ENCODE peak calls at places on chromosomes 5 and 9, in eight cellular contexts. X is lung, W is NCI-H774, G is body of pancreas, A is AG04449, Y is iris pigment epithelial cell, F is heart right ventricle, M is psoas muscle. P is an unnamed sample.

GRCh38 chr9:135507104-135508035 is 6.9 kb downstream of the MRPS2 start:
- DNase-seq in X (no peak), W (no peak), G (no peak), A (no peak), Y (no peak), F (peak; percentile 8), M (no peak), P (no peak)

GRCh38 chr9:122785269-122785668 is 3.5 kb upstream of the OR5C1 start:
- DNase-seq in X (no peak), W (no peak), G (no peak), A (no peak), Y (peak; percentile 6), F (no peak), M (no peak), P (no peak)

GRCh38 chr5:96463106-96463505 is 30.1 kb upstream of the PCSK1 start:
- DNase-seq in X (no peak), W (no peak), G (no peak), A (no peak), Y (peak; percentile 62), F (no peak), M (no peak), P (no peak)

GRCh38 chr5:113663879-113664278 is 150.4 kb downstream of the YTHDC2 start:
- DNase-seq in X (no peak), W (no peak), G (peak; percentile 48), A (no peak), Y (peak; percentile 43), F (peak; percentile 45), M (no peak), P (no peak)

GRCh38 chr9:101727621-101728524 is 10.6 kb downstream of the GRIN3A start:
- DNase-seq in X (no peak), W (peak; percentile 12), G (peak; percentile 10), A (peak; percentile 7), Y (peak; percentile 18), F (no peak), M (no peak), P (no peak)

GRCh38 chr9:22308177-22308576 is 138.4 kb upstream of the DMRTA1 start:
- DNase-seq in X (no peak), W (peak; percentile 19), G (no peak), A (no peak), Y (no peak), F (no peak), M (no peak), P (no peak)

GRCh38 chr5:14854806-14855205 is 16.8 kb downstream of the ANKH start:
- DNase-seq in X (no peak), W (no peak), G (no peak), A (no peak), Y (no peak), F (no peak), M (no peak), P (no peak)

GRCh38 chr9:5848372-5848882 is 15.5 kb upstream of the ERMP1 start:
- DNase-seq in X (no peak), W (no peak), G (no peak), A (no peak), Y (no peak), F (no peak), M (no peak), P (no peak)

GRCh38 chr5:113546711-113547159 is 33.2 kb downstream of the YTHDC2 start:
- DNase-seq in X (no peak), W (no peak), G (no peak), A (peak; percentile 31), Y (peak; percentile 80), F (no peak), M (no peak), P (no peak)

GRCh38 chr5:1318659-1319251 is 23.9 kb upstream of the TERT start:
- DNase-seq in X (no peak), W (no peak), G (no peak), A (no peak), Y (no peak), F (no peak), M (no peak), P (no peak)

GRCh38 chr9:88387733-88388202 is 476 bp upstream of the SPIN1 start:
- DNase-seq in X (peak; percentile 43), W (peak; percentile 58), G (peak; percentile 62), A (no peak), Y (peak; percentile 61), F (peak; percentile 52), M (peak; percentile 40), P (peak; percentile 72)

GRCh38 chr9:14347408-14348224 is 33.7 kb upstream of the NFIB start:
- DNase-seq in X (no peak), W (no peak), G (peak; percentile 36), A (no peak), Y (peak; percentile 31), F (peak; percentile 66), M (peak; percentile 74), P (peak; percentile 75)

GRCh38 chr9:129270205-129270604 is 92.1 kb upstream of the IER5L start:
- DNase-seq in X (no peak), W (no peak), G (no peak), A (no peak), Y (no peak), F (no peak), M (no peak), P (no peak)

GRCh38 chr9:131885144-131885609 is 145.3 kb upstream of the RAPGEF1 start:
- DNase-seq in X (peak; percentile 46), W (no peak), G (peak; percentile 7), A (no peak), Y (no peak), F (peak; percentile 27), M (no peak), P (no peak)

GRCh38 chr5:33981408-33982171 is 2.9 kb downstream of the SLC45A2 start:
- DNase-seq in X (no peak), W (no peak), G (no peak), A (no peak), Y (peak; percentile 63), F (no peak), M (no peak), P (no peak)

GRCh38 chr9:3880851-3881250 is 355.1 kb upstream of the RFX3 start:
- DNase-seq in X (no peak), W (no peak), G (no peak), A (peak; percentile 67), Y (peak; percentile 97), F (no peak), M (no peak), P (no peak)

GRCh38 chr5:62385816-62386400 is 17.8 kb downstream of the DIMT1 start:
- DNase-seq in X (no peak), W (no peak), G (no peak), A (no peak), Y (peak; percentile 20), F (no peak), M (no peak), P (no peak)

GRCh38 chr9:134187821-134188420 is 23.6 kb upstream of the RNU6ATAC start:
- DNase-seq in X (no peak), W (no peak), G (no peak), A (no peak), Y (no peak), F (no peak), M (peak; percentile 3), P (peak; percentile 62)

GRCh38 chr9:88816591-88816990 is 174.7 kb upstream of the S1PR3 start:
- DNase-seq in X (no peak), W (no peak), G (no peak), A (no peak), Y (no peak), F (no peak), M (no peak), P (no peak)

GRCh38 chr9:133635098-133635497 is 1.1 kb upstream of the DBH start:
- DNase-seq in X (no peak), W (no peak), G (no peak), A (no peak), Y (no peak), F (no peak), M (no peak), P (peak; percentile 35)

GRCh38 chr5:158759276-158759675 is 340.4 kb downstream of the EBF1 start:
- DNase-seq in X (no peak), W (no peak), G (no peak), A (no peak), Y (no peak), F (no peak), M (no peak), P (no peak)

GRCh38 chr5:34859253-34859652 is 20.3 kb downstream of the TTC23L start:
- DNase-seq in X (no peak), W (no peak), G (no peak), A (no peak), Y (no peak), F (no peak), M (no peak), P (no peak)

GRCh38 chr5:110753620-110754019 is 14.8 kb downstream of the SLC25A46 start:
- DNase-seq in X (no peak), W (no peak), G (no peak), A (no peak), Y (no peak), F (no peak), M (no peak), P (no peak)

GRCh38 chr9:18791074-18791473 is 241.9 kb downstream of the SAXO1 start:
- DNase-seq in X (no peak), W (no peak), G (no peak), A (no peak), Y (peak; percentile 12), F (no peak), M (no peak), P (no peak)

GRCh38 chr9:106312913-106313312 is 550.1 kb upstream of the ZNF462 start:
- DNase-seq in X (no peak), W (no peak), G (no peak), A (no peak), Y (no peak), F (no peak), M (no peak), P (no peak)